ENCODE peak calls at places on chromosome 10, in five cellular contexts. B is AG10803, K is brain microvascular endothelial cell, O is bronchial epithelial cell, E is HCT116. J is an unnamed sample.

GRCh38 chr10:118374404-118374803 is 32.3 kb upstream of the FAM204A start:
- DNase-seq in B (peak), K (peak), O (peak), E (no peak), J (no peak)

GRCh38 chr10:108039821-108040584 is 875.5 kb upstream of the SORCS1 start:
- DNase-seq in B (no peak), K (no peak), O (peak), E (no peak), J (peak)

GRCh38 chr10:71326464-71326881 is 7.4 kb downstream of the SLC29A3 start:
- DNase-seq in B (no peak), K (no peak), O (no peak), E (no peak), J (no peak)

GRCh38 chr10:78250313-78251040 is 216.8 kb downstream of the RPS24 start:
- DNase-seq in B (no peak), K (no peak), O (no peak), E (no peak), J (no peak)

GRCh38 chr10:51832652-51833383 is 133.4 kb upstream of the CSTF2T start:
- DNase-seq in B (peak), K (peak), O (peak), E (peak), J (peak)

GRCh38 chr10:132942740-132943554 is 577 bp upstream of the CFAP46 start:
- DNase-seq in B (no peak), K (no peak), O (no peak), E (no peak), J (no peak)

GRCh38 chr10:6123467-6124042 is 34.7 kb downstream of the RBM17 start:
- DNase-seq in B (no peak), K (no peak), O (no peak), E (no peak), J (no peak)

GRCh38 chr10:86888585-86889381 is 68.6 kb downstream of the MMRN2 start:
- DNase-seq in B (peak), K (peak), O (peak), E (no peak), J (peak)

GRCh38 chr10:3372284-3372683 is 199.7 kb upstream of the PITRM1 start:
- DNase-seq in B (peak), K (peak), O (no peak), E (no peak), J (no peak)

GRCh38 chr10:127262606-127263005 is 66.2 kb upstream of the INSYN2A start:
- DNase-seq in B (no peak), K (no peak), O (no peak), E (no peak), J (no peak)

GRCh38 chr10:71467569-71468362 is 71.0 kb downstream of the CDH23 start:
- DNase-seq in B (no peak), K (no peak), O (no peak), E (no peak), J (no peak)

GRCh38 chr10:105148921-105149320 is 507.8 kb downstream of the SORCS3 start:
- DNase-seq in B (no peak), K (no peak), O (peak), E (no peak), J (peak)

GRCh38 chr10:74677951-74678350 is 148.4 kb upstream of the KAT6B start:
- DNase-seq in B (no peak), K (no peak), O (no peak), E (no peak), J (no peak)

GRCh38 chr10:78419481-78420265 is 386.0 kb downstream of the RPS24 start:
- DNase-seq in B (no peak), K (no peak), O (no peak), E (no peak), J (no peak)

GRCh38 chr10:6915307-6915706 is 335.2 kb upstream of the PRKCQ start:
- DNase-seq in B (no peak), K (no peak), O (no peak), E (no peak), J (no peak)

GRCh38 chr10:124416733-124417132 is 2.0 kb downstream of the OAT start:
- DNase-seq in B (peak), K (no peak), O (peak), E (no peak), J (peak)

GRCh38 chr10:33165911-33166310 is 168.6 kb downstream of the NRP1 start:
- DNase-seq in B (no peak), K (no peak), O (no peak), E (no peak), J (no peak)

GRCh38 chr10:131514454-131514853 is 202.9 kb upstream of the TCERG1L start:
- DNase-seq in B (no peak), K (no peak), O (peak), E (no peak), J (peak)

GRCh38 chr10:58529077-58529728 is 16.5 kb downstream of the BICC1 start:
- DNase-seq in B (no peak), K (no peak), O (no peak), E (no peak), J (no peak)

GRCh38 chr10:109929501-109930219 is 6.3 kb upstream of the XPNPEP1 start:
- DNase-seq in B (peak), K (no peak), O (no peak), E (no peak), J (peak)

GRCh38 chr10:68705548-68705947 is 15.5 kb upstream of the CCAR1 start:
- DNase-seq in B (no peak), K (no peak), O (no peak), E (no peak), J (no peak)

GRCh38 chr10:108465871-108466641 is 1301.5 kb upstream of the SORCS1 start:
- DNase-seq in B (peak), K (no peak), O (peak), E (no peak), J (no peak)

GRCh38 chr10:10811562-10811961 is 206.1 kb upstream of the CELF2 start:
- DNase-seq in B (peak), K (no peak), O (no peak), E (no peak), J (no peak)

GRCh38 chr10:42866115-42866995 is 83.8 kb downstream of the BMS1 start:
- DNase-seq in B (peak), K (peak), O (peak), E (peak), J (peak)
- TF ChIP-seq CTCF in B (peak), K (peak), O (peak), E (peak), J (peak)

DNA sequence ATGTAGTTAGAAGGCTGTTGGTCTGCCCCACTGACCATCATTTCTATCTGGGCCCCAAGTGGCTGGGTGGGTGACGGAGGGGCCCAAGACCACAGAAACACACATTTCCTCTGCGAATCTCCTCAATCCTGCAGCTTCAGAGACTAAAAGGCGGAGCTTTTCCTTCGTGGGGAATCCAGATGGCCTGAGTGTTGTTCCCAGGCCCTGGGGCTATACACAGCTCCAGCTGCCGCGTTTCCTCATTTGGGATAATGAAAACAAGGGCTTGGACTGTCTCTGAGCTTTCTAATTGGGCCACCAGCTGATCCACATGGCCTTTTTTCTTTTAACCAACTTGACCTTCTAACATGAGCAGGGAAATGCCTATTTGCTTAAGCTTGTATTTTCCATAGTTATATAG is 339.9 kb downstream of the CXCL12 start:
- DNase-seq in B (peak), K (no peak), O (no peak), E (no peak), J (no peak)
- TF ChIP-seq CTCF in B (no peak), K (no peak), O (no peak), E (no peak), J (no peak)

DNA sequence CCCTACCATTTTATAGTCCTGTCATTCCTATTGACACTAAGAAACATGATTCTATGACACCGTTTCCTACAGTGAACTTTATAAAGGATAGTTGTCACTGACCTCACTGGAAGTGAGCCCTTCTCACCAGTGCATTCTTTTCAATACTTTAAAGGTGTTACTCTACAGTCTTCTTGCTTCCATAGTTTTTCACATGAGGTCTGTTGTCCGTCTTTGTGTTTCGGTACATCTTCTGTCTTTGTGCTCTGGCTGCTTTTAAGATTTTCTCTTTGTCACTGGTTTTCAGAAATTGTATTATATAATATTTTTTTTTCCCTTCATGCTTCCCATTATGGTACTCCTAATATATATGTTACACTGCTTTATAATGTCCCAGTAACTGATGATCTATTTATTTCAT is 174.2 kb downstream of the KIF20B start:
- DNase-seq in B (no peak), K (no peak), O (no peak), E (no peak), J (no peak)
- TF ChIP-seq CTCF in B (no peak), K (no peak), O (no peak), E (no peak), J (no peak)

GRCh38 chr10:88986549-88987242 is 3.9 kb upstream of the FAS start:
- DNase-seq in B (peak), K (peak), O (peak), E (no peak), J (peak)
- TF ChIP-seq CTCF in B (peak), K (peak), O (peak), E (peak), J (peak)

DNA sequence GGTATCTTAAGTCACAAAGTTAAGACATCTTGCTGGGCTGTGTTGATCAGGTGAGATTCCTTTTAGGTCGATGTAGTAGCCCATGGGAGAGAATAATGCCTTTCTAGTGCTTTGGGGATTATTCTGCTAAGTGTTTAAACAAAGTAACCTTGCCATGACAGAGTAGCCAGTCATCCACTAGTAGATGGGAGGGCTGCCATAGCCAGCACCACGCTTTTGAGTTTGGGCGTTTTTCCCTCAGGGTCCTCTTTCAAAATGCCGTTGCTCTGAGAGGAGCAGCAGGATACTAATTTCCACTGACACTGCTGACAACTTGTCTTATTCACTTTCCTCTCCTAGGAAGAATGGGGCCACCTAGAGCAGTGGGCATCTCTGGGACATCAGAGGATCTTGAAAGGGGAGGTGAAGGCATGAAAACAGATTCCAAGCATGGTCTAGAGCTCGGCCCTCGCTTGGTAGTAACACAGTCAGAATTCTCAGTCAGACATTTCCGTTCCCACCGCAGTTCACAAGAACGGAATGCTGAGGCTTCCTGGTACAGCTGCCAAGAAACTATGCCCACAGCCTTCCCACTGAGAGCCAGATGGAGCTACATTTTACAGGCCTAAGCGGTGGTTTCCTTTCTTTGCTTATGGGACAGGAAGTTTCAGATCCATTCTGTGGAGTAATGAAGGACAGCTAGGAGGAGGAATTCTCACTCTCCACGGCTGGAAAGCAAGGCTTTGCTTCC is 15.3 kb upstream of the RSU1 start:
- DNase-seq in B (peak), K (peak), O (peak), E (no peak), J (peak)
- TF ChIP-seq CTCF in B (no peak), K (no peak), O (no peak), E (no peak), J (no peak)

DNA sequence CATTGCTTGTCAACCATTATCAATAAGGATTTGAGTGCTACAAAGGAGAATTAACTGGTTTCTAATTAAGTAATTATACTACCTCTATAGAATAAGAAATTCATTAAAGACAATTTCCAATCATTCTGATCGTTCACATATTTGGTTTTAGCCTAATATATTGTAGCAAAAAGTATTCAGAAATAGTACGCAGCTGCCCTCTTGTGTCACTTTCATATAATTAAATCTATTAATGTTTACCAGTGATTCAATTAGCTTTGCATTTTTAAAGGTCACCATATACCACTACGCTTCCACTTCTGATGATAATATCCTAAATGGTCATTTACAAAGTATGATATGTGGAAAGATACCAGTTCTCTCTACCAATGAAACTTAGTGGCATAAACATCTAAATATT is 128.3 kb downstream of the NEBL start:
- DNase-seq in B (peak), K (no peak), O (peak), E (no peak), J (peak)
- TF ChIP-seq CTCF in B (no peak), K (no peak), O (no peak), E (no peak), J (peak)

GRCh38 chr10:44668336-44668735 is 242.8 kb upstream of the TMEM72 start:
- DNase-seq in B (no peak), K (no peak), O (no peak), E (no peak), J (no peak)
- TF ChIP-seq CTCF in B (no peak), K (no peak), O (no peak), E (no peak), J (no peak)